ENCODE peak calls at places on chromosome 20, in nine cellular contexts. V, E, L, J, C, D, G, Z and I are unnamed samples.

GRCh38 chr20:52313335-52313963 is 121.9 kb upstream of the ZFP64 start:
- DNase-seq in D (no peak), E (no peak), L (no peak), Z (no peak), V (peak; percentile 22), C (no peak), G (peak; percentile 68), J (no peak), I (no peak)

GRCh38 chr20:33076662-33077398 is 2.6 kb upstream of the BPIFB4 start:
- DNase-seq in L (peak; percentile 9), Z (peak; percentile 5), E (no peak), J (no peak), V (no peak), C (no peak), G (no peak), D (peak; percentile 14), I (no peak)

GRCh38 chr20:8722277-8722928 is 346.5 kb upstream of the PLCB4 start:
- DNase-seq in V (peak; percentile 10), Z (no peak), L (peak; percentile 20), D (peak; percentile 76), C (no peak), E (peak; percentile 30), J (no peak), G (peak; percentile 84), I (no peak)

GRCh38 chr20:15902493-15902892 is 670.8 kb downstream of the KIF16B start:
- DNase-seq in E (no peak), G (no peak), V (peak; percentile 16), C (no peak), D (peak; percentile 11), J (no peak), Z (no peak), L (no peak), I (no peak)

GRCh38 chr20:52497731-52498130 is 306.2 kb upstream of the ZFP64 start:
- DNase-seq in G (peak; percentile 55), J (no peak), L (no peak), V (no peak), Z (no peak), C (no peak), E (no peak), D (no peak), I (no peak)

GRCh38 chr20:58058421-58059140 is 169.9 kb downstream of the ANKRD60 start:
- DNase-seq in V (no peak), E (no peak), L (no peak), G (no peak), C (peak; percentile 35), J (no peak), D (no peak), Z (no peak), I (no peak)

GRCh38 chr20:58040447-58041290 is 187.8 kb downstream of the ANKRD60 start:
- DNase-seq in C (no peak), E (no peak), D (no peak), G (no peak), J (no peak), Z (no peak), L (no peak), V (peak; percentile 50), I (no peak)

GRCh38 chr20:51860015-51860882 is 57.9 kb upstream of the SALL4 start:
- DNase-seq in J (no peak), D (no peak), C (no peak), G (peak; percentile 25), V (no peak), L (no peak), Z (no peak), E (no peak), I (no peak)

GRCh38 chr20:60589624-60590023 is 631.4 kb downstream of the CDH26 start:
- DNase-seq in C (no peak), J (no peak), L (no peak), V (peak; percentile 66), D (peak; percentile 27), G (no peak), Z (no peak), E (no peak), I (no peak)

GRCh38 chr20:42380287-42380686 is 762.1 kb upstream of the CHD6 start:
- DNase-seq in J (no peak), G (no peak), D (no peak), Z (no peak), V (no peak), E (no peak), C (no peak), L (no peak), I (no peak)

GRCh38 chr20:22282696-22283095 is 301.7 kb downstream of the FOXA2 start:
- DNase-seq in J (no peak), C (no peak), L (no peak), D (no peak), G (no peak), E (no peak), V (no peak), Z (no peak), I (no peak)

GRCh38 chr20:40144581-40144980 is 544.5 kb downstream of the MAFB start:
- DNase-seq in L (no peak), V (no peak), G (no peak), Z (no peak), C (no peak), E (no peak), D (no peak), J (no peak), I (no peak)

GRCh38 chr20:20410678-20411077 is 42.8 kb downstream of the INSM1 start:
- DNase-seq in V (peak; percentile 74), G (peak; percentile 59), L (no peak), E (no peak), C (no peak), J (no peak), D (no peak), Z (no peak), I (peak; percentile 78)

GRCh38 chr20:50561379-50562078 is 51.3 kb downstream of the PTPN1 start:
- DNase-seq in C (no peak), D (no peak), L (no peak), G (peak; percentile 93), E (no peak), V (no peak), J (no peak), Z (no peak), I (no peak)

GRCh38 chr20:49636447-49636846 is 68.5 kb upstream of the PTGIS start:
- DNase-seq in E (peak; percentile 47), L (no peak), V (no peak), G (no peak), C (no peak), J (peak; percentile 65), D (no peak), Z (no peak), I (peak; percentile 35)